ENCODE peak calls at places on chromosomes 3 and 15, in ten cellular contexts. H, F, L, U, G, N, W, D, Y and E are unnamed samples.

GRCh38 chr3:4957978-4958377 is 21.3 kb upstream of the BHLHE40 start:
- DNase-seq in G (no peak), U (no peak), F (no peak), L (no peak), Y (no peak), N (no peak), H (no peak), W (no peak), D (no peak), E (no peak)

GRCh38 chr3:38099518-38099917 is 37.4 kb downstream of the ACAA1 start:
- DNase-seq in L (no peak), N (no peak), D (no peak), Y (no peak), U (no peak), G (no peak), F (no peak), H (no peak), W (peak), E (no peak)

GRCh38 chr3:38318766-38319671 is 27.6 kb upstream of the XYLB start:
- DNase-seq in L (no peak), D (no peak), N (no peak), Y (no peak), W (no peak), F (no peak), H (no peak), G (no peak), U (no peak), E (no peak)

GRCh38 chr15:44035781-44036699 is 159.0 kb downstream of the FRMD5 start:
- DNase-seq in U (no peak), H (no peak), L (no peak), G (no peak), W (no peak), N (no peak), D (no peak), F (no peak), Y (no peak), E (no peak)

GRCh38 chr15:31499953-31500808 is 173.5 kb downstream of the KLF13 start:
- DNase-seq in Y (peak), F (no peak), W (peak), G (no peak), N (no peak), H (no peak), U (no peak), D (peak), L (no peak), E (no peak)

GRCh38 chr15:23642413-23643044 is 5.1 kb downstream of the MAGEL2 start:
- DNase-seq in Y (peak), D (peak), N (peak), F (peak), U (peak), H (no peak), G (no peak), W (peak), L (peak), E (peak)

GRCh38 chr3:185823280-185824044 is 1.4 kb downstream of the IGF2BP2 start:
- DNase-seq in G (no peak), D (peak), U (no peak), L (peak), Y (peak), H (peak), W (no peak), F (peak), N (peak), E (no peak)

GRCh38 chr3:172201136-172201989 is 162.0 kb downstream of the FNDC3B start:
- DNase-seq in U (no peak), H (no peak), Y (no peak), N (peak), D (no peak), W (no peak), L (peak), F (peak), G (peak), E (peak)

GRCh38 chr3:14143826-14144225 is 19.0 kb downstream of the TMEM43 start:
- DNase-seq in L (peak), Y (no peak), G (peak), W (no peak), F (no peak), U (peak), N (no peak), H (no peak), D (no peak), E (no peak)

GRCh38 chr3:99678023-99678422 is 39.6 kb downstream of the COL8A1 start:
- DNase-seq in H (no peak), L (no peak), W (no peak), F (no peak), Y (no peak), G (peak), N (no peak), D (no peak), U (no peak), E (no peak)

GRCh38 chr3:188400494-188401243 is 246.7 kb downstream of the LPP start:
- DNase-seq in G (no peak), F (no peak), L (no peak), N (no peak), W (no peak), Y (no peak), U (no peak), D (no peak), H (no peak), E (no peak)

GRCh38 chr3:14517601-14518431 is 22.3 kb downstream of the GRIP2 start:
- DNase-seq in Y (no peak), W (peak), H (no peak), F (no peak), L (no peak), U (no peak), N (no peak), G (no peak), D (no peak), E (no peak)

GRCh38 chr15:47820047-47820779 is 102.9 kb downstream of the SEMA6D start:
- DNase-seq in H (no peak), D (no peak), U (peak), N (no peak), L (no peak), F (no peak), G (no peak), Y (no peak), W (no peak), E (no peak)

GRCh38 chr15:39156636-39157255 is 424.1 kb upstream of the THBS1 start:
- DNase-seq in H (no peak), N (no peak), L (peak), Y (no peak), W (no peak), U (no peak), G (peak), F (no peak), D (no peak), E (no peak)

GRCh38 chr3:153722157-153722556 is 399.0 kb upstream of the ARHGEF26 start:
- DNase-seq in F (no peak), D (no peak), H (no peak), Y (no peak), L (no peak), G (no peak), U (no peak), W (no peak), N (no peak), E (no peak)

GRCh38 chr3:154932633-154933032 is 147.5 kb upstream of the MME start:
- DNase-seq in Y (no peak), G (no peak), W (no peak), F (no peak), N (no peak), D (no peak), H (no peak), L (no peak), U (no peak), E (no peak)

GRCh38 chr15:87939838-87940457 is 316.6 kb downstream of the NTRK3 start:
- DNase-seq in L (no peak), D (no peak), N (no peak), U (no peak), Y (no peak), H (no peak), W (no peak), F (no peak), G (no peak), E (no peak)

GRCh38 chr3:41288785-41289184 is 89.5 kb downstream of the CTNNB1 start:
- DNase-seq in W (no peak), F (no peak), L (no peak), U (no peak), G (no peak), H (no peak), N (peak), D (no peak), Y (no peak), E (no peak)

GRCh38 chr3:115512565-115513410 is 110.5 kb upstream of the GAP43 start:
- DNase-seq in N (peak), U (no peak), D (peak), W (peak), G (no peak), H (no peak), Y (peak), L (no peak), F (peak), E (peak)

GRCh38 chr3:58325525-58325992 is 7.1 kb upstream of the PXK start:
- DNase-seq in G (no peak), L (peak), N (no peak), U (no peak), Y (no peak), W (no peak), D (no peak), F (no peak), H (no peak), E (no peak)

GRCh38 chr15:38618242-38618925 is 53.8 kb upstream of the RASGRP1 start:
- DNase-seq in G (no peak), H (no peak), F (no peak), N (no peak), U (no peak), D (no peak), Y (no peak), L (no peak), W (no peak), E (no peak)

GRCh38 chr15:62783303-62783957 is 259.1 kb upstream of the TPM1 start:
- DNase-seq in N (no peak), W (no peak), F (no peak), L (no peak), G (no peak), U (peak), Y (no peak), H (no peak), D (no peak), E (no peak)

GRCh38 chr15:58352026-58352929 is 79.5 kb upstream of the LIPC start:
- DNase-seq in U (no peak), F (no peak), D (no peak), Y (no peak), G (no peak), H (no peak), N (peak), L (no peak), W (no peak), E (no peak)

GRCh38 chr3:48403533-48404439 is 26.1 kb downstream of the PLXNB1 start:
- DNase-seq in F (no peak), H (no peak), D (peak), L (peak), U (no peak), Y (no peak), N (no peak), W (no peak), G (peak), E (no peak)

GRCh38 chr15:52802110-52802509 is 12.0 kb upstream of the ONECUT1 start:
- DNase-seq in L (no peak), U (no peak), W (no peak), F (no peak), Y (no peak), D (no peak), N (no peak), H (no peak), G (no peak), E (no peak)

GRCh38 chr3:34832865-34833508 is 806.3 kb upstream of the ARPP21 start:
- DNase-seq in F (no peak), L (no peak), Y (no peak), N (no peak), D (no peak), G (no peak), H (no peak), W (no peak), U (no peak), E (peak)

GRCh38 chr3:184645304-184645703 is 66.6 kb downstream of the MAGEF1 start:
- DNase-seq in N (no peak), U (no peak), Y (no peak), G (no peak), L (no peak), W (no peak), H (no peak), F (peak), D (no peak), E (peak)

GRCh38 chr3:94413721-94414106 is 350.9 kb downstream of the NSUN3 start:
- DNase-seq in Y (no peak), W (no peak), G (no peak), F (no peak), L (no peak), D (no peak), N (no peak), H (no peak), U (no peak), E (no peak)

GRCh38 chr3:71549948-71550347 is 33.6 kb downstream of the FOXP1 start:
- DNase-seq in N (no peak), F (no peak), D (no peak), W (no peak), L (no peak), H (no peak), U (no peak), G (no peak), Y (no peak), E (no peak)

GRCh38 chr15:77421370-77421700 is 647 bp downstream of the HMG20A start:
- DNase-seq in F (no peak), W (no peak), U (no peak), D (peak), H (no peak), G (no peak), Y (no peak), N (peak), L (peak), E (peak)

GRCh38 chr15:56243117-56243773 is 434 bp downstream of the RFX7 start:
- DNase-seq in D (peak), H (peak), G (peak), Y (peak), U (peak), F (peak), N (peak), W (peak), L (peak), E (peak)

GRCh38 chr15:100291106-100291505 is 50.7 kb downstream of the ADAMTS17 start:
- DNase-seq in N (no peak), U (no peak), Y (no peak), L (no peak), F (no peak), G (no peak), W (no peak), D (no peak), H (no peak), E (no peak)

GRCh38 chr3:182618085-182618732 is 175.1 kb upstream of the ATP11B start:
- DNase-seq in Y (peak), G (no peak), N (peak), W (no peak), F (peak), D (peak), L (no peak), U (no peak), H (no peak), E (peak)